ENCODE peak calls at places on chromosomes 11 and 22, in five cellular contexts. K, N, T, J and Q are unnamed samples.

GRCh38 chr11:34427171-34427805 is 11.4 kb upstream of the CAT start:
- DNase-seq in J (no peak), T (peak), N (no peak), K (no peak), Q (peak)

GRCh38 chr22:28768701-28769393 is 3.6 kb upstream of the CCDC117 start:
- DNase-seq in T (no peak), K (no peak), N (no peak), J (no peak), Q (no peak)

GRCh38 chr11:93504110-93505095 is 38.8 kb downstream of the SMCO4 start:
- DNase-seq in N (no peak), K (no peak), J (no peak), T (no peak), Q (no peak)

GRCh38 chr11:98625526-98625925 is 395.2 kb upstream of the CNTN5 start:
- DNase-seq in N (no peak), T (no peak), J (no peak), K (no peak), Q (no peak)

GRCh38 chr22:22380098-22381030 is 128.2 kb downstream of the ZNF280B start:
- DNase-seq in N (no peak), T (no peak), K (no peak), J (peak), Q (no peak)

GRCh38 chr11:73528420-73528819 is 69.5 kb downstream of the FAM168A start:
- DNase-seq in N (no peak), J (no peak), T (no peak), K (no peak), Q (no peak)

GRCh38 chr11:41056892-41057569 is 402.4 kb downstream of the LRRC4C start:
- DNase-seq in J (no peak), N (no peak), K (no peak), T (no peak), Q (no peak)

GRCh38 chr11:59607703-59608454 is 7.7 kb downstream of the OSBP start:
- DNase-seq in J (no peak), K (no peak), N (no peak), T (no peak), Q (no peak)

GRCh38 chr11:110032957-110033570 is 60.1 kb upstream of the ZC3H12C start:
- DNase-seq in N (no peak), T (no peak), K (no peak), J (no peak), Q (peak)

GRCh38 chr11:15901790-15902189 is 454.6 kb downstream of the SOX6 start:
- DNase-seq in K (no peak), T (no peak), N (no peak), J (no peak), Q (peak)

GRCh38 chr11:119709638-119710346 is 19.2 kb downstream of the NECTIN1 start:
- DNase-seq in J (no peak), N (no peak), T (no peak), K (no peak), Q (no peak)

GRCh38 chr11:103202048-103202651 is 92.9 kb downstream of the DYNC2H1 start:
- DNase-seq in T (peak), K (no peak), N (no peak), J (no peak), Q (no peak)

GRCh38 chr11:8209208-8209807 is 40.5 kb upstream of the RIC3 start:
- DNase-seq in K (peak), N (no peak), J (no peak), T (no peak), Q (no peak)

GRCh38 chr22:29073618-29074275 is 912 bp downstream of the KREMEN1 start:
- DNase-seq in J (peak), N (peak), K (peak), T (no peak), Q (no peak)

GRCh38 chr22:45895436-45896152 is 81.4 kb downstream of the WNT7B start:
- DNase-seq in K (no peak), N (no peak), J (no peak), T (no peak), Q (no peak)

GRCh38 chr22:37562049-37562784 is 1.9 kb downstream of the CDC42EP1 start:
- DNase-seq in J (no peak), K (no peak), N (no peak), T (no peak), Q (no peak)

GRCh38 chr22:46641829-46642266 is 21.7 kb downstream of the GRAMD4 start:
- DNase-seq in K (no peak), J (no peak), N (no peak), T (no peak), Q (no peak)

GRCh38 chr11:60485987-60486386 is 6.6 kb upstream of the MS4A12 start:
- DNase-seq in K (no peak), N (no peak), T (peak), J (peak), Q (peak)

GRCh38 chr22:21043856-21044535 is 1.8 kb upstream of the LRRC74B start:
- DNase-seq in T (no peak), J (no peak), K (no peak), N (no peak), Q (no peak)

GRCh38 chr11:79276900-79277299 is 163.9 kb downstream of the TENM4 start:
- DNase-seq in J (no peak), N (no peak), K (no peak), T (no peak), Q (no peak)

GRCh38 chr11:85953491-85954143 is 98.4 kb downstream of the CCDC83 start:
- DNase-seq in N (no peak), J (no peak), T (no peak), K (no peak), Q (no peak)

GRCh38 chr22:34599567-34599966 is 466.4 kb upstream of the ISX start:
- DNase-seq in K (no peak), N (no peak), J (no peak), T (no peak), Q (no peak)

GRCh38 chr11:23123766-23124165 is 263.5 kb upstream of the CCDC179 start:
- DNase-seq in T (no peak), N (no peak), J (no peak), K (no peak), Q (no peak)

GRCh38 chr11:61737131-61737530 is 15.3 kb upstream of the MYRF start:
- DNase-seq in J (no peak), N (no peak), T (no peak), K (no peak), Q (no peak)

GRCh38 chr11:13291794-13292193 is 14.2 kb downstream of the BMAL1 start:
- DNase-seq in J (no peak), K (no peak), N (no peak), T (no peak), Q (no peak)

GRCh38 chr11:119403021-119403420 is 20.0 kb downstream of the THY1 start:
- DNase-seq in J (no peak), T (no peak), K (no peak), N (no peak), Q (no peak)

GRCh38 chr22:24284747-24285203 is 14.1 kb downstream of the SPECC1L start:
- DNase-seq in N (no peak), K (no peak), J (no peak), T (no peak), Q (no peak)

GRCh38 chr11:1931326-1931725 is 11.8 kb downstream of the TNNT3 start:
- DNase-seq in K (peak), N (no peak), T (no peak), J (no peak), Q (no peak)

GRCh38 chr22:23685205-23685784 is 5.5 kb upstream of the RGL4 start:
- DNase-seq in J (no peak), T (no peak), K (no peak), N (no peak), Q (no peak)

GRCh38 chr22:50739279-50739691 is 1.3 kb downstream of the ACR start:
- DNase-seq in K (no peak), N (no peak), J (peak), T (no peak), Q (no peak)

GRCh38 chr11:4146070-4146764 is 51.6 kb downstream of the RRM1 start:
- DNase-seq in J (no peak), K (no peak), N (no peak), T (no peak), Q (no peak)

GRCh38 chr11:7967097-7967496 is 1.9 kb upstream of the NLRP10 start:
- DNase-seq in J (no peak), N (no peak), T (no peak), K (no peak), Q (no peak)

GRCh38 chr11:19444231-19444630 is 203.5 kb upstream of the E2F8 start:
- DNase-seq in T (no peak), N (no peak), K (no peak), J (no peak), Q (no peak)

GRCh38 chr11:63620928-63621539 is 6.8 kb upstream of the PLAAT3 start:
- DNase-seq in T (no peak), N (no peak), K (no peak), J (no peak), Q (no peak)

GRCh38 chr11:30855383-30856006 is 269.3 kb upstream of the MPPED2 start:
- DNase-seq in K (no peak), T (no peak), N (no peak), J (no peak), Q (no peak)

DNA sequence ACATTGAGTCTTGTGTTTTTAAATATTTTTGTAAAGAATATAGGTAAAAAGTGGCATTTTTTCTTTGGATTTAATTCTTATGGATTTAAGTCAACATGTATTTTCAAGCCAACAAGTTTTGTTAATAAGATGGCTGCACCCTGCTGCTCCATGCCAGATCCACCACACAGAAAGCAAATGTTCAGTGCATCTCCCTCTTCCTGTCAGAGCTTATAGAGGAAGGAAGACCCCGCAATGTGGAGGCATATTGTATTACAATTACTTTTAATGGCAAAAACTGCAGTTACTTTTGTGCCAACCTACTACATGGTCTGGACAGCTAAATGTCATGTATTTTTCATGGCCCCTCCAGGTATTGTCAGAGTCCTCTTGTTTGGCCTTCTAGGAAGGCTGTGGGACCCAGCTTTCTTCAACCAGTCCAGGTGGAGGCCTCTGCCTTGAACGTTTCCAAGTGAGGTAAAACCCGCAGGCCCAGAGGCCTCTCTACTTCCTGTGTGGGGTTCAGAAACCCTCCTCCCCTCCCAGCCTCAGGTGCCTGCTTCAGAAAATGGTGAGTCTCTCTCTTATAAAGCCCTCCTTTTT is at the start of gene CD3E:
- DNase-seq in N (no peak), T (no peak), J (no peak), K (no peak), Q (no peak)
- TF ChIP-seq CTCF in N (no peak), T (no peak), J (no peak), K (no peak), Q (no peak)

DNA sequence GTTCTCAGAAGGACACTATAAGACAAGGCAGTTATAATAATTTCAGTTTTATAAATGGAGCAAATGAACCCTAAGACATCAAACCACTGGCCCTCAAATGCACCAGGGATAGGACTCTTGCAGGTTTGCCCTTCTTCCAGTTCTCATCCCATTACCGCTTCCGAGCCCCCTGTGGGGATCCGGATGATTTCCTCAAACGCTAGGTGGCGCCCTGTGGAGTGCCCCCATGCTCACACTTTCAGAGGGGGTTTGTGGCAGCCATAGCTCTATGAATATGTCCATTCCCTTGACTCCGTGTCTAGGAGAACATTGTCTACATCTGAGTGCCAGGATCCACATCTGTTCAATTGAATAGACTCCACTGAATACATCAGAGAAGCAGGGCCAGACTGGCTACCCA is 816.3 kb downstream of the NTM start:
- DNase-seq in N (no peak), T (no peak), J (peak), K (no peak), Q (no peak)
- TF ChIP-seq CTCF in N (peak), T (no peak), J (peak), K (no peak), Q (no peak)

DNA sequence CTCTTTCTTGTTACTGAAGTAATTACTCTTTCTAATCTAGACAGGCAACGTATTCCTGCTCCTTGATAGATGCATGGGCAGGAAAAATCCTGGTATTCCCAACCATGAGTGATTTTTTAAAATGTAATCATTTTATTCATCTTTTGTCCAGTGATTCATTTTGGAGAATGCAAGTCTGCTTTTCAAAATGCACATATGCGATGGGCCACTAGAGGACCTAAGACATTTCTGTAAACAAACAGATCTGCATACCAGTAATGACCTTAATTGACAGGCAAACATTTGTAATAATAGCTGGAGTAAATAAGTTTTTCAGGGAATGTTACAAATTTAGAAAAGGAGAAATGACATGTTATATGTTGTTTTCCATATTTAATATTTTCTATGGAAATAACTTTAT is 1167.6 kb downstream of the JRKL start:
- DNase-seq in J (no peak), N (no peak), T (no peak), K (no peak), Q (no peak)
- TF ChIP-seq CTCF in J (no peak), N (no peak), T (no peak), K (peak), Q (peak)

GRCh38 chr22:38755155-38755910 is 465 bp downstream of the SUN2 start:
- DNase-seq in N (peak), T (peak), J (peak), K (peak), Q (peak)
- TF ChIP-seq CTCF in N (no peak), T (no peak), J (no peak), K (no peak), Q (no peak)

GRCh38 chr11:18324381-18324780 is 2.0 kb downstream of the GTF2H1 start:
- DNase-seq in T (no peak), N (no peak), K (no peak), J (no peak), Q (no peak)
- TF ChIP-seq CTCF in T (no peak), N (no peak), K (no peak), J (no peak), Q (no peak)